ENCODE peak calls at places on chromosomes 3 and 15, in ten cellular contexts. E, H, M, G, Y, V, L, N, D and R are unnamed samples. For H3K36me3, the result is how much of the 10 kb centered on the place peaks cover.

GRCh38 chr3:1275495-1275894 is 182.7 kb downstream of the CNTN6 start:
- DNase-seq in E (no peak), H (no peak), M (no peak), G (no peak), Y (peak), V (no peak), L (no peak), N (no peak), D (no peak), R (no peak)

GRCh38 chr3:171565671-171566070 is 105.5 kb upstream of the TNIK start:
- DNase-seq in E (no peak), H (peak), M (no peak), G (no peak), Y (no peak), V (no peak), L (no peak), N (no peak), D (no peak), R (no peak)

GRCh38 chr15:32669870-32670623 is 28.5 kb downstream of the SCG5 start:
- DNase-seq in E (no peak), H (peak), M (no peak), G (no peak), Y (peak), V (no peak), L (no peak), N (no peak), D (no peak), R (no peak)

GRCh38 chr3:138942861-138943623 is 3.9 kb downstream of the FOXL2 start:
- DNase-seq in E (no peak), H (no peak), M (no peak), G (no peak), Y (peak), V (no peak), L (no peak), N (no peak), D (no peak), R (no peak)

GRCh38 chr15:91530951-91531582 is 322.4 kb upstream of the SLCO3A1 start:
- DNase-seq in E (no peak), H (no peak), M (no peak), G (no peak), Y (no peak), V (no peak), L (no peak), N (no peak), D (no peak), R (no peak)

GRCh38 chr3:30751610-30752299 is 142.7 kb downstream of the GADL1 start:
- DNase-seq in E (no peak), H (peak), M (peak), G (peak), Y (peak), V (peak), L (no peak), N (no peak), D (peak), R (peak)

GRCh38 chr15:69979269-69979668 is 118.4 kb downstream of the TLE3 start:
- DNase-seq in E (peak), H (peak), M (no peak), G (no peak), Y (peak), V (peak), L (no peak), N (no peak), D (no peak), R (no peak)

GRCh38 chr3:114093596-114093995 is 37.1 kb downstream of the QTRT2 start:
- DNase-seq in E (no peak), H (no peak), M (no peak), G (no peak), Y (no peak), V (peak), L (no peak), N (no peak), D (no peak), R (no peak)

GRCh38 chr3:98793971-98794370 is 30.8 kb downstream of the ST3GAL6 start:
- DNase-seq in E (no peak), H (no peak), M (no peak), G (no peak), Y (no peak), V (no peak), L (no peak), N (no peak), D (no peak), R (no peak)

GRCh38 chr3:185406127-185406620 is 43.2 kb downstream of the MAP3K13 start:
- DNase-seq in E (no peak), H (no peak), M (no peak), G (no peak), Y (no peak), V (no peak), L (no peak), N (no peak), D (no peak), R (no peak)

GRCh38 chr3:49720383-49721164 is 1.1 kb upstream of the AMIGO3 start:
- DNase-seq in E (no peak), H (no peak), M (no peak), G (no peak), Y (no peak), V (no peak), L (no peak), N (peak), D (no peak), R (no peak)

GRCh38 chr3:184894051-184894450 is 82.1 kb downstream of the VPS8 start:
- DNase-seq in E (no peak), H (no peak), M (no peak), G (no peak), Y (no peak), V (no peak), L (no peak), N (no peak), D (no peak), R (no peak)

GRCh38 chr3:13145826-13146642 is 72.8 kb upstream of the IQSEC1 start:
- DNase-seq in E (no peak), H (no peak), M (peak), G (no peak), Y (no peak), V (peak), L (no peak), N (peak), D (no peak), R (no peak)

GRCh38 chr3:146058241-146058640 is 102.7 kb downstream of the PLOD2 start:
- DNase-seq in E (no peak), H (no peak), M (no peak), G (no peak), Y (no peak), V (no peak), L (no peak), N (no peak), D (no peak), R (no peak)

GRCh38 chr3:148087601-148088371 is 609.9 kb upstream of the AGTR1 start:
- DNase-seq in E (no peak), H (no peak), M (no peak), G (peak), Y (no peak), V (no peak), L (no peak), N (no peak), D (no peak), R (no peak)

GRCh38 chr3:118949113-118949760 is 85.4 kb downstream of the IGSF11 start:
- DNase-seq in E (no peak), H (no peak), M (no peak), G (no peak), Y (no peak), V (no peak), L (no peak), N (no peak), D (no peak), R (no peak)

GRCh38 chr3:170414202-170414663 is 4.4 kb upstream of the CLDN11 start:
- DNase-seq in E (peak), H (peak), M (no peak), G (peak), Y (peak), V (no peak), L (no peak), N (no peak), D (no peak), R (peak)

GRCh38 chr3:44323341-44323955 is 15.1 kb upstream of the TCAIM start:
- DNase-seq in E (peak), H (peak), M (no peak), G (peak), Y (peak), V (peak), L (no peak), N (peak), D (peak), R (peak)

GRCh38 chr3:55486101-55486856 is 827 bp downstream of the WNT5A start:
- DNase-seq in E (no peak), H (no peak), M (peak), G (no peak), Y (peak), V (peak), L (peak), N (no peak), D (peak), R (no peak)

GRCh38 chr3:159635047-159635641 is 353.5 kb upstream of the IL12A start:
- DNase-seq in E (no peak), H (no peak), M (no peak), G (no peak), Y (no peak), V (no peak), L (no peak), N (no peak), D (no peak), R (no peak)

GRCh38 chr15:74541494-74542191 is 623 bp downstream of the ARID3B start:
- DNase-seq in E (no peak), H (peak), M (no peak), G (peak), Y (peak), V (peak), L (peak), N (peak), D (no peak), R (peak)

GRCh38 chr15:33580526-33580925 is 269.8 kb downstream of the RYR3 start:
- DNase-seq in E (no peak), H (no peak), M (no peak), G (no peak), Y (no peak), V (no peak), L (no peak), N (no peak), D (no peak), R (no peak)

GRCh38 chr15:99474981-99475753 is 90.6 kb upstream of the MEF2A start:
- DNase-seq in E (no peak), H (no peak), M (peak), G (no peak), Y (no peak), V (no peak), L (no peak), N (no peak), D (peak), R (no peak)

GRCh38 chr3:41711656-41712055 is 250.2 kb downstream of the ULK4 start:
- DNase-seq in E (no peak), H (no peak), M (no peak), G (no peak), Y (no peak), V (no peak), L (no peak), N (no peak), D (no peak), R (no peak)

DNA sequence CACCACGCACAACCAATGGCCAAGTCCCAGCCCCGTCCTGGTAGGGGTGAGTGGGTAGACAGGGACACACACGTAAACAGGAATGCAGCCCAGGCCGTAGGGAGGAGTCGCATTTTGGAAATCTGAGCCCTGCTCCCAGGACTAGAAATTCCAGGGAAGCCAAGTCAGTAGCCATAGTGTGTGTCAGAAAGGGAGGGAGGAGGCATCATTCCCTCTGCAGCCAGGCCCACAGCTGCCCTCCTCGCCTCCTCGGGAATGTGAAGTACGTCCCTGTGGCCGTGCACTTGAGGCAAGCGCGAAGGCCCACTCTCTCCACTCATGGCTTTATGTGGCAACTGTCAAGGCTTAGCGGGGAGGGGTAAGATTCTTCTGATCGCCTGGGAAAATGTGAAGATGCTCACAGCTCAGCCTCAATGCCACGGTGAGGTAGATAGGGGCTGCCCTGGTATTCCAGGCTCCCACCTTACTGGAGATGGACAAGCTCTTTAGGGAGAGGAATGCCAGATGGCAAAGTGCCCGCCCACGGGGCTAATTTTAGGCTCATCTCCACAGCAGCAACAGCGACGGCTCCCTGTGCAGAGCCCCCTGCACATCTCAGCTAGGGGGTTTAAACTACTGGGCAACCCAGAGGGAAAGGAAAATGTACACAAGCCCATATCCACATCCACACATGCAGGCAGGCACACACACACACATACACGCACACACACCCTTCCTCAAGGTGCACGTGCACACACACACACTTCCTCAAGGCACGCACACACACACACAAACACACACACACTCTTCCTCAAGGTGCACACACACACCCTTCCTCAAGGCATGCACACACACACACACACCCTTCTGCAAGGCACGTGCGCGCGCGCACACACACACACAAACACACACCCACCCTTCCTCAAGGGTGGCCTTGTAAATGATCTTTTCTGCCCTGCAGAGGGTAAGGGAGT is 65.5 kb downstream of the ADCY5 start:
- DNase-seq in E (no peak), H (no peak), M (no peak), G (no peak), Y (peak), V (no peak), L (no peak), N (no peak), D (peak), R (no peak)
- H3K4me3 ChIP-seq in E (no peak), H (no peak), M (no peak), G (no peak), Y (no peak), V (no peak), L (no peak), N (no peak), D (peak), R (no peak)

GRCh38 chr3:14480207-14481017 is 59.7 kb downstream of the GRIP2 start:
- DNase-seq in E (no peak), H (no peak), M (peak), G (no peak), Y (no peak), V (no peak), L (no peak), N (no peak), D (no peak), R (no peak)
- H3K36me3 ChIP-seq in E (under half), H (half or more), M (under half), G (half or more), Y (under half), V (under half), L (under half), N (half or more), D (under half), R (half or more)

GRCh38 chr15:71754660-71755059 is 55.7 kb upstream of the NR2E3 start:
- DNase-seq in E (no peak), H (no peak), M (no peak), G (no peak), Y (no peak), V (no peak), L (no peak), N (no peak), D (no peak), R (no peak)

GRCh38 chr15:71755092-71755491 is 55.3 kb upstream of the NR2E3 start:
- DNase-seq in E (no peak), H (no peak), M (no peak), G (no peak), Y (no peak), V (no peak), L (no peak), N (no peak), D (no peak), R (no peak)

GRCh38 chr15:71753346-71753745 is 57.0 kb upstream of the NR2E3 start:
- DNase-seq in E (no peak), H (no peak), M (no peak), G (no peak), Y (no peak), V (no peak), L (no peak), N (no peak), D (no peak), R (no peak)

GRCh38 chr15:71752085-71752484 is 58.3 kb upstream of the NR2E3 start:
- DNase-seq in E (no peak), H (no peak), M (no peak), G (no peak), Y (no peak), V (no peak), L (no peak), N (no peak), D (no peak), R (no peak)

GRCh38 chr15:71752604-71753289 is 57.6 kb upstream of the NR2E3 start:
- DNase-seq in E (peak), H (peak), M (no peak), G (no peak), Y (peak), V (peak), L (no peak), N (no peak), D (no peak), R (no peak)
- TF ChIP-seq CTCF in E (peak), H (peak), M (peak), G (peak), Y (peak), V (peak), L (no peak), N (peak), D (peak), R (no peak)

DNA sequence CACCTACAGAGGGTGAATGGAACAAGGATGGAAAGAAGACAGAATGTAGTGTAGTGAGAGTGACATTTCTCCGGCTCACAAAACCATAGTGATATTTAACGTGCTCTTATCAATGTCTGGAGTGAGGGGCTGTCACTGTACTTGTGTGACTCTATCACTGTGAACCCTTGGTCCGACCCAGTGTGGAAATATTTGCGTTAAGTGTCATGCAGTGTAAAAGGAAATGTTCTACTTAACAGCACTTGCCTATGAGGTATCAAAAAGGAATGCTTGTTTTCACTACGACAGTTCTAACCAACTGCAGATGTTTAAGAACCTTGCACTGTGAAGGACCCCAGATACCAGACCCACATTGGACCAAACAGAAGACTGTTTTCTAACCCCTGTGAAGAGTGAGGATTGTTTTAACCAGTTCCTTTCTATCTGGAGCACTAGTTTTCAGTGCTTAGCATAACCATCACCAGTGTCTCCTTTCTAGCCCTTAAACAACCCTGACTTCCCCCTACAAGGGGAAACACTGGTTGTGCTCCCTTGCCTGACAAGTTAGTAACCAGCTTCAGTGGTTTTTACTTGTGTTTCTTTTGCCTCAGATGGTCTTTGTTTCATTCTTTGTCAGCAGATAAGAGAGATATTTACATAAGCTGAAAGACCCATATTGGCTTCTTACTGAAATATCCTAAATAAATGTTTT is 144.7 kb upstream of the ABHD17C start:
- DNase-seq in E (no peak), H (peak), M (no peak), G (no peak), Y (no peak), V (no peak), L (no peak), N (no peak), D (no peak), R (no peak)
- H3K4me3 ChIP-seq in E (no peak), H (no peak), M (no peak), G (no peak), Y (no peak), V (no peak), L (no peak), N (no peak), D (no peak), R (no peak)

DNA sequence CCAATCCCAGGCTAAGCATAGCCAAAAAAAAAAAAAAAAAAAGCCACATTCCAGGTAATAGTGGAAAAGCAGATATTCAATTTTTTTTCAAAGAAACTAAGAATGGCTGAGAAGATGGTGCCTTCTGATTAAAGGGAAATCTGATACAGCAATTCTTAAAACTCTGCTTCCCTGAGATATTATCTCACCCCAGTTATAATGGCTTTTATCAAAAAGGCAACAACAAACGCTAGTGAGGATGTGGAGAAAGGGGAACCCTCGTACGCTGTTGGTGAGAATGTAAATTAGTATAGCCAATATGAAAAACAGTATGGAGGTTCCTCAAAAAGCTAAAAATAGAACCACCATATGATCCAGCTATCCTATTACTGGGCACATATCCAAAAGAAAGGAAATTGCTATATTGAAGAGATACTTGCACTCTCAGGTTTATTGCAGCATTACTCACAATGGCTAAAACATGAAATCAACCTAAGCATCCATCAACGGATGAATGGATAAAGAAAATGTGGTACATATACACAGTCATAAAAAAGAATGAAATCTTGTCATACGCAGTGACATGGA is 65.2 kb downstream of the GOLIM4 start:
- DNase-seq in E (no peak), H (no peak), M (no peak), G (no peak), Y (no peak), V (no peak), L (no peak), N (no peak), D (no peak), R (no peak)
- H3K36me3 ChIP-seq in E (under half), H (half or more), M (under half), G (under half), Y (under half), V (half or more), L (under half), N (half or more), D (half or more), R (under half)

DNA sequence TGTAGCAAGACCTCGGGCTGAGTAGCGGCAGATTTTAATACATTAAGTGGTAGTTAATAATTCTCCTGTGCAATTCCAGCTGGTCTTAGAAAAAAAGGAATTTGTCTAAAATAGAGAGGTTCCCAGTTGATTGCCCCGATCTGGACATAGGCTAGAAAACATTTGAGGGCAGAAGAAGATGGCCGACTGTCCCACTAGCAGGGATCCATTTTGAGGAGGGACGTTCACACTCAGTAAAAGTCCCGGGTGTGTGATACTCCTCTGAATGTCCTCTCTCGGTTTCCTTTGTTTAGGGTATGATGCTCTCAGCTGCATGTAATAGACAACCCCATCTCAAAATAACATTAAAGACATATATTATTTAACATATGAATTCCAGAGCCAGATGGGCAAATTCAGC is 77.9 kb upstream of the OXTR start:
- DNase-seq in E (no peak), H (no peak), M (no peak), G (no peak), Y (no peak), V (no peak), L (no peak), N (no peak), D (no peak), R (no peak)
- TF ChIP-seq CTCF in E (no peak), H (no peak), M (no peak), G (no peak), Y (no peak), V (no peak), L (no peak), N (no peak), D (no peak), R (no peak)